ENCODE peak calls at places on chromosomes 12 and 14, in ten cellular contexts. One of them, this sample, is unnamed.

GRCh38 chr12:68919581-68920239 is 13.3 kb downstream of the CPM start:
- DNase-seq in body of pancreas: no peak
- DNase-seq in upper lobe of right lung: no peak
- DNase-seq in ascending aorta: no peak
- DNase-seq in suprapubic skin: no peak
- DNase-seq in prostate gland: no peak
- DNase-seq in coronary artery: no peak
- DNase-seq in fibroblast of mammary gland: no peak
- DNase-seq in WERI-Rb-1: no peak
- DNase-seq in HL-60: no peak
- DNase-seq in this sample: no peak

GRCh38 chr12:78802593-78802992 is 62.0 kb upstream of the SYT1 start:
- DNase-seq in HL-60: no peak
- DNase-seq in suprapubic skin: no peak
- DNase-seq in ascending aorta: no peak
- DNase-seq in fibroblast of mammary gland: peak; percentile 67
- DNase-seq in coronary artery: no peak
- DNase-seq in upper lobe of right lung: no peak
- DNase-seq in WERI-Rb-1: peak; percentile 62
- DNase-seq in body of pancreas: peak; percentile 55
- DNase-seq in prostate gland: no peak
- DNase-seq in this sample: no peak

GRCh38 chr14:65453807-65454480 is 41.4 kb downstream of the FUT8 start:
- DNase-seq in coronary artery: no peak
- DNase-seq in HL-60: no peak
- DNase-seq in ascending aorta: no peak
- DNase-seq in WERI-Rb-1: no peak
- DNase-seq in suprapubic skin: no peak
- DNase-seq in prostate gland: no peak
- DNase-seq in body of pancreas: no peak
- DNase-seq in upper lobe of right lung: no peak
- DNase-seq in fibroblast of mammary gland: no peak
- DNase-seq in this sample: no peak

GRCh38 chr12:68113644-68114043 is 45.9 kb downstream of the IFNG start:
- DNase-seq in fibroblast of mammary gland: no peak
- DNase-seq in suprapubic skin: no peak
- DNase-seq in body of pancreas: no peak
- DNase-seq in HL-60: peak; percentile 17
- DNase-seq in prostate gland: no peak
- DNase-seq in upper lobe of right lung: no peak
- DNase-seq in coronary artery: no peak
- DNase-seq in ascending aorta: no peak
- DNase-seq in WERI-Rb-1: peak; percentile 46
- DNase-seq in this sample: no peak

GRCh38 chr14:81268016-81268416 is 47.3 kb upstream of the GTF2A1 start:
- DNase-seq in coronary artery: no peak
- DNase-seq in HL-60: no peak
- DNase-seq in prostate gland: no peak
- DNase-seq in body of pancreas: no peak
- DNase-seq in upper lobe of right lung: no peak
- DNase-seq in suprapubic skin: no peak
- DNase-seq in fibroblast of mammary gland: peak; percentile 5
- DNase-seq in WERI-Rb-1: no peak
- DNase-seq in ascending aorta: no peak
- DNase-seq in this sample: no peak

GRCh38 chr12:27922591-27923139 is 49.9 kb downstream of the PTHLH start:
- DNase-seq in WERI-Rb-1: no peak
- DNase-seq in fibroblast of mammary gland: peak; percentile 57
- DNase-seq in prostate gland: peak; percentile 17
- DNase-seq in HL-60: no peak
- DNase-seq in body of pancreas: peak; percentile 74
- DNase-seq in suprapubic skin: no peak
- DNase-seq in upper lobe of right lung: no peak
- DNase-seq in ascending aorta: no peak
- DNase-seq in coronary artery: no peak
- DNase-seq in this sample: no peak

GRCh38 chr14:70281938-70282337 is 77.5 kb downstream of the COX16 start:
- DNase-seq in WERI-Rb-1: no peak
- DNase-seq in upper lobe of right lung: no peak
- DNase-seq in body of pancreas: no peak
- DNase-seq in suprapubic skin: no peak
- DNase-seq in coronary artery: no peak
- DNase-seq in HL-60: no peak
- DNase-seq in ascending aorta: no peak
- DNase-seq in fibroblast of mammary gland: no peak
- DNase-seq in prostate gland: no peak
- DNase-seq in this sample: no peak

GRCh38 chr14:29175706-29176105 is 409.1 kb downstream of the FOXG1 start:
- DNase-seq in suprapubic skin: no peak
- DNase-seq in upper lobe of right lung: no peak
- DNase-seq in WERI-Rb-1: no peak
- DNase-seq in HL-60: no peak
- DNase-seq in body of pancreas: no peak
- DNase-seq in coronary artery: no peak
- DNase-seq in fibroblast of mammary gland: no peak
- DNase-seq in ascending aorta: no peak
- DNase-seq in prostate gland: no peak
- DNase-seq in this sample: no peak

GRCh38 chr12:29763301-29763683 is 20.4 kb downstream of the TMTC1 start:
- DNase-seq in body of pancreas: no peak
- DNase-seq in WERI-Rb-1: no peak
- DNase-seq in coronary artery: no peak
- DNase-seq in HL-60: no peak
- DNase-seq in fibroblast of mammary gland: no peak
- DNase-seq in ascending aorta: no peak
- DNase-seq in prostate gland: no peak
- DNase-seq in suprapubic skin: no peak
- DNase-seq in upper lobe of right lung: no peak
- DNase-seq in this sample: no peak

GRCh38 chr12:87866602-87867292 is 162.5 kb downstream of the C12orf50 start:
- DNase-seq in HL-60: peak; percentile 1
- DNase-seq in body of pancreas: no peak
- DNase-seq in fibroblast of mammary gland: peak; percentile 51
- DNase-seq in ascending aorta: no peak
- DNase-seq in prostate gland: no peak
- DNase-seq in coronary artery: no peak
- DNase-seq in suprapubic skin: no peak
- DNase-seq in WERI-Rb-1: no peak
- DNase-seq in upper lobe of right lung: no peak
- DNase-seq in this sample: no peak

GRCh38 chr12:110001596-110001995 is 2.4 kb downstream of the ANKRD13A start:
- DNase-seq in WERI-Rb-1: no peak
- DNase-seq in coronary artery: no peak
- DNase-seq in prostate gland: no peak
- DNase-seq in HL-60: no peak
- DNase-seq in upper lobe of right lung: no peak
- DNase-seq in body of pancreas: no peak
- DNase-seq in fibroblast of mammary gland: peak; percentile 90
- DNase-seq in suprapubic skin: no peak
- DNase-seq in ascending aorta: no peak
- DNase-seq in this sample: no peak

GRCh38 chr12:123992118-123992825 is 19.3 kb downstream of the ZNF664 start:
- DNase-seq in suprapubic skin: no peak
- DNase-seq in ascending aorta: no peak
- DNase-seq in prostate gland: no peak
- DNase-seq in fibroblast of mammary gland: no peak
- DNase-seq in upper lobe of right lung: no peak
- DNase-seq in WERI-Rb-1: no peak
- DNase-seq in coronary artery: no peak
- DNase-seq in body of pancreas: no peak
- DNase-seq in HL-60: no peak
- DNase-seq in this sample: no peak

GRCh38 chr14:100526632-100527031 is 60.6 kb downstream of the BEGAIN start:
- DNase-seq in body of pancreas: no peak
- DNase-seq in prostate gland: peak; percentile 3
- DNase-seq in fibroblast of mammary gland: no peak
- DNase-seq in suprapubic skin: peak; percentile 18
- DNase-seq in HL-60: no peak
- DNase-seq in ascending aorta: no peak
- DNase-seq in coronary artery: no peak
- DNase-seq in upper lobe of right lung: peak; percentile 12
- DNase-seq in WERI-Rb-1: peak; percentile 5
- DNase-seq in this sample: no peak

GRCh38 chr12:110266381-110266909 is 14.6 kb upstream of the ATP2A2 start:
- DNase-seq in body of pancreas: no peak
- DNase-seq in upper lobe of right lung: no peak
- DNase-seq in WERI-Rb-1: no peak
- DNase-seq in ascending aorta: no peak
- DNase-seq in suprapubic skin: no peak
- DNase-seq in HL-60: no peak
- DNase-seq in fibroblast of mammary gland: no peak
- DNase-seq in coronary artery: no peak
- DNase-seq in prostate gland: no peak
- DNase-seq in this sample: no peak

GRCh38 chr14:90398315-90398811 is 1.5 kb downstream of the CALM1 start:
- DNase-seq in ascending aorta: no peak
- DNase-seq in upper lobe of right lung: peak; percentile 79
- DNase-seq in prostate gland: no peak
- DNase-seq in suprapubic skin: peak; percentile 83
- DNase-seq in coronary artery: peak; percentile 79
- DNase-seq in body of pancreas: peak; percentile 61
- DNase-seq in HL-60: peak; percentile 79
- DNase-seq in WERI-Rb-1: peak; percentile 27
- DNase-seq in fibroblast of mammary gland: no peak
- DNase-seq in this sample: peak; percentile 51

GRCh38 chr12:23380419-23381100 is 568.9 kb downstream of the SOX5 start:
- DNase-seq in fibroblast of mammary gland: no peak
- DNase-seq in HL-60: no peak
- DNase-seq in body of pancreas: no peak
- DNase-seq in ascending aorta: no peak
- DNase-seq in coronary artery: no peak
- DNase-seq in suprapubic skin: no peak
- DNase-seq in WERI-Rb-1: no peak
- DNase-seq in upper lobe of right lung: no peak
- DNase-seq in prostate gland: no peak
- DNase-seq in this sample: no peak

DNA sequence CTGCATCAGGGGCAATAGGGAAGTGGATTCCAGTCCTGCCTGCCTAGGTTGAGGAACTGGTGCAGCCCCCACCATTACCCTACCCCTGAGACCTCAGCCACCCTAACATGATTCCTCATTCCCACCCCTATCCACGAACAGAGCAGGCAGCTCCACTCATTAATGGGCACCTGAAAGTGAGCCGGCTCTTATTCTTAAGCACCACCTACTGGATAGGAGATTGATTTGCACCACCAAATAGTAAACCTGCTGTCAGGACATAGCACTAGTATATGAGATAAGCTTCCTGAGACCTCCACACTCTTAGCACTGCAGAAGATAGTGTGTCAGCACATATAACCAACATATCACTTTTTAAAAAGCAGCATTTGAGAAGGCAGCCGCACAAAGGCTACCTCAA is 573.2 kb downstream of the SOX5 start:
- DNase-seq in body of pancreas: no peak
- DNase-seq in coronary artery: no peak
- DNase-seq in WERI-Rb-1: no peak
- DNase-seq in fibroblast of mammary gland: no peak
- DNase-seq in ascending aorta: no peak
- DNase-seq in prostate gland: no peak
- DNase-seq in upper lobe of right lung: no peak
- DNase-seq in suprapubic skin: no peak
- DNase-seq in HL-60: no peak
- DNase-seq in this sample: no peak
- TF ChIP-seq CTCF in body of pancreas: no peak
- TF ChIP-seq CTCF in coronary artery: no peak
- TF ChIP-seq CTCF in WERI-Rb-1: no peak
- TF ChIP-seq CTCF in fibroblast of mammary gland: no peak
- TF ChIP-seq CTCF in ascending aorta: no peak
- TF ChIP-seq CTCF in prostate gland: no peak
- TF ChIP-seq CTCF in upper lobe of right lung: no peak
- TF ChIP-seq CTCF in suprapubic skin: no peak
- TF ChIP-seq CTCF in HL-60: no peak
- TF ChIP-seq CTCF in this sample: no peak

DNA sequence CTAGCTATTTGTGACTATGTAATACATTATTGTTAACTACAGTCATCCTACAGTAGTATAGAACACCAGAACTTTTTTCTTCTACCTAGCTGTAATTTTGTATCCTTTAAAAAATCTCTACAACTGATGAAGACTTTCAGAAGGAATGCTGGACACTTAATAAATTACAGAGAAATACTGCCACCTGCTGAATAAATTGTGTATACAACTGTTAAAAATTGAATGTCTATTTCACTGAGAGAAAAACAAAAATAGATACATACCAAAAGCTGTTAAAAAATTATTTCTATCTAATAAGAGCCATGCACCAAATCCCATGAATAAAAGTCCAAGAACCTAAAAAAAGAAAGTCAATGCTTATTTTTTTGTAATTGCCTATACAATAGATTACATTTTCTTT is 6.6 kb downstream of the TSPAN19 start:
- DNase-seq in coronary artery: no peak
- DNase-seq in upper lobe of right lung: no peak
- DNase-seq in prostate gland: no peak
- DNase-seq in HL-60: no peak
- DNase-seq in suprapubic skin: no peak
- DNase-seq in WERI-Rb-1: no peak
- DNase-seq in ascending aorta: no peak
- DNase-seq in body of pancreas: no peak
- DNase-seq in fibroblast of mammary gland: peak; percentile 49
- DNase-seq in this sample: peak; percentile 7
- TF ChIP-seq CTCF in coronary artery: peak; percentile 31
- TF ChIP-seq CTCF in upper lobe of right lung: peak; percentile 54
- TF ChIP-seq CTCF in prostate gland: peak; percentile 52
- TF ChIP-seq CTCF in HL-60: peak; percentile 18
- TF ChIP-seq CTCF in suprapubic skin: no peak
- TF ChIP-seq CTCF in WERI-Rb-1: no peak
- TF ChIP-seq CTCF in ascending aorta: peak; percentile 33
- TF ChIP-seq CTCF in body of pancreas: peak; percentile 51
- TF ChIP-seq CTCF in fibroblast of mammary gland: peak; percentile 37
- TF ChIP-seq CTCF in this sample: peak; percentile 22

GRCh38 chr12:122064034-122064777 is 14.3 kb upstream of the MLXIP start:
- DNase-seq in prostate gland: peak; percentile 35
- DNase-seq in HL-60: peak; percentile 54
- DNase-seq in fibroblast of mammary gland: peak; percentile 98
- DNase-seq in body of pancreas: peak; percentile 99
- DNase-seq in coronary artery: no peak
- DNase-seq in upper lobe of right lung: peak; percentile 81
- DNase-seq in WERI-Rb-1: peak; percentile 88
- DNase-seq in ascending aorta: no peak
- DNase-seq in suprapubic skin: peak; percentile 88
- DNase-seq in this sample: peak; percentile 69
- TF ChIP-seq CTCF in prostate gland: no peak
- TF ChIP-seq CTCF in HL-60: peak; percentile 4
- TF ChIP-seq CTCF in fibroblast of mammary gland: peak; percentile 57
- TF ChIP-seq CTCF in body of pancreas: peak; percentile 41
- TF ChIP-seq CTCF in coronary artery: no peak
- TF ChIP-seq CTCF in upper lobe of right lung: peak; percentile 41
- TF ChIP-seq CTCF in WERI-Rb-1: peak; percentile 58
- TF ChIP-seq CTCF in ascending aorta: no peak
- TF ChIP-seq CTCF in suprapubic skin: no peak
- TF ChIP-seq CTCF in this sample: no peak

DNA sequence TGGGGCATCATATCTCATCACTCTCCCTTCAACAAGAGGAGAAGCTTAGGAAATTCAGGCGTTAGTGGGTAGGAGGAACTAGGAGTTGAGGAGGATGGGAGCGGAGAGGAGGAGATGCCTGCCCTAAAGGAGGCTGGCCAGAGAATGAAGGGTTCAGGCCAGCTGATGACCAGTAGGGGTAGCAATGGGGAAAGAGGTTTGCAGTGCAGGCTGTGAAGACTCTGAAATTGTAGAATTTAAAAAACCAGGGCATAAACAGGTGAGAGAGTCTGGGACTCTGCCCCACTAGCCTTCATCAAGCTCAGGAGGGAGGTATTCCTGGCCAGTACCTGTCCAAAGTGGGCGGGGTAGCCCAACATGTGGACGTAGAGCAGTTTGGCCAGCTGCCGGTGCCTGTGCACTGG is 807 bp downstream of the AP1G2 start:
- DNase-seq in suprapubic skin: no peak
- DNase-seq in HL-60: no peak
- DNase-seq in ascending aorta: no peak
- DNase-seq in fibroblast of mammary gland: no peak
- DNase-seq in WERI-Rb-1: no peak
- DNase-seq in coronary artery: no peak
- DNase-seq in body of pancreas: peak; percentile 86
- DNase-seq in upper lobe of right lung: no peak
- DNase-seq in prostate gland: peak; percentile 66
- DNase-seq in this sample: no peak
- TF ChIP-seq CTCF in suprapubic skin: no peak
- TF ChIP-seq CTCF in HL-60: no peak
- TF ChIP-seq CTCF in ascending aorta: no peak
- TF ChIP-seq CTCF in fibroblast of mammary gland: peak; percentile 33
- TF ChIP-seq CTCF in WERI-Rb-1: peak; percentile 35
- TF ChIP-seq CTCF in coronary artery: no peak
- TF ChIP-seq CTCF in body of pancreas: no peak
- TF ChIP-seq CTCF in upper lobe of right lung: no peak
- TF ChIP-seq CTCF in prostate gland: no peak
- TF ChIP-seq CTCF in this sample: peak; percentile 14